ENCODE peak calls at places on chromosomes 11 and 22, in six cellular contexts. One of them, this sample, is unnamed. For H3K27me3, the result is how much of the 10 kb centered on the place peaks cover.

GRCh38 chr11:132549001-132549400 is 983.3 kb downstream of the OPCML start:
- DNase-seq in ascending aorta: no peak
- DNase-seq in cardiac muscle cell: no peak
- DNase-seq in breast epithelium: no peak
- DNase-seq in effector memory CD4-positive, alpha-beta T cell: no peak
- DNase-seq in HCT116: no peak
- DNase-seq in this sample: no peak

GRCh38 chr11:58625086-58625485 is 2.6 kb downstream of the CNTF start:
- DNase-seq in ascending aorta: no peak
- DNase-seq in cardiac muscle cell: no peak
- DNase-seq in breast epithelium: no peak
- DNase-seq in effector memory CD4-positive, alpha-beta T cell: no peak
- DNase-seq in HCT116: no peak
- DNase-seq in this sample: no peak

GRCh38 chr22:22916215-22916951 is 28.8 kb downstream of the IGLL5 start:
- DNase-seq in ascending aorta: no peak
- DNase-seq in cardiac muscle cell: no peak
- DNase-seq in breast epithelium: no peak
- DNase-seq in effector memory CD4-positive, alpha-beta T cell: no peak
- DNase-seq in HCT116: no peak
- DNase-seq in this sample: no peak

GRCh38 chr11:1500466-1501420 is 14.2 kb upstream of the MOB2 start:
- DNase-seq in ascending aorta: no peak
- DNase-seq in cardiac muscle cell: no peak
- DNase-seq in breast epithelium: no peak
- DNase-seq in effector memory CD4-positive, alpha-beta T cell: no peak
- DNase-seq in HCT116: no peak
- DNase-seq in this sample: no peak

GRCh38 chr11:1877211-1878133 is 14.2 kb downstream of the PRR33 start:
- DNase-seq in ascending aorta: peak
- DNase-seq in cardiac muscle cell: no peak
- DNase-seq in breast epithelium: peak
- DNase-seq in effector memory CD4-positive, alpha-beta T cell: no peak
- DNase-seq in HCT116: no peak
- DNase-seq in this sample: peak

GRCh38 chr22:32752326-32752725 is 49.2 kb upstream of the TIMP3 start:
- DNase-seq in ascending aorta: no peak
- DNase-seq in cardiac muscle cell: no peak
- DNase-seq in breast epithelium: no peak
- DNase-seq in effector memory CD4-positive, alpha-beta T cell: no peak
- DNase-seq in HCT116: no peak
- DNase-seq in this sample: no peak

GRCh38 chr22:49156662-49157285 is 670.9 kb downstream of the BRD1 start:
- DNase-seq in ascending aorta: no peak
- DNase-seq in cardiac muscle cell: no peak
- DNase-seq in breast epithelium: no peak
- DNase-seq in effector memory CD4-positive, alpha-beta T cell: no peak
- DNase-seq in HCT116: no peak
- DNase-seq in this sample: no peak

GRCh38 chr11:112837162-112837826 is 123.9 kb upstream of the NCAM1 start:
- DNase-seq in ascending aorta: no peak
- DNase-seq in cardiac muscle cell: peak
- DNase-seq in breast epithelium: no peak
- DNase-seq in effector memory CD4-positive, alpha-beta T cell: no peak
- DNase-seq in HCT116: peak
- DNase-seq in this sample: peak

GRCh38 chr22:20427945-20428417 is 9.6 kb downstream of the SCARF2 start:
- DNase-seq in ascending aorta: no peak
- DNase-seq in cardiac muscle cell: no peak
- DNase-seq in breast epithelium: no peak
- DNase-seq in effector memory CD4-positive, alpha-beta T cell: no peak
- DNase-seq in HCT116: no peak
- DNase-seq in this sample: no peak

GRCh38 chr11:43948341-43949185 is 6.1 kb downstream of the C11orf96 start:
- DNase-seq in ascending aorta: no peak
- DNase-seq in cardiac muscle cell: no peak
- DNase-seq in breast epithelium: no peak
- DNase-seq in effector memory CD4-positive, alpha-beta T cell: no peak
- DNase-seq in HCT116: no peak
- DNase-seq in this sample: peak

GRCh38 chr11:100220801-100221200 is 466.3 kb upstream of the ARHGAP42 start:
- DNase-seq in ascending aorta: no peak
- DNase-seq in cardiac muscle cell: peak
- DNase-seq in breast epithelium: no peak
- DNase-seq in effector memory CD4-positive, alpha-beta T cell: no peak
- DNase-seq in HCT116: no peak
- DNase-seq in this sample: no peak

GRCh38 chr11:128188346-128189115 is 398.8 kb downstream of the ETS1 start:
- DNase-seq in ascending aorta: no peak
- DNase-seq in cardiac muscle cell: no peak
- DNase-seq in breast epithelium: no peak
- DNase-seq in effector memory CD4-positive, alpha-beta T cell: no peak
- DNase-seq in HCT116: no peak
- DNase-seq in this sample: no peak

GRCh38 chr11:67230406-67230805 is 35.9 kb upstream of the GRK2 start:
- DNase-seq in ascending aorta: no peak
- DNase-seq in cardiac muscle cell: no peak
- DNase-seq in breast epithelium: no peak
- DNase-seq in effector memory CD4-positive, alpha-beta T cell: no peak
- DNase-seq in HCT116: no peak
- DNase-seq in this sample: no peak
- H3K27me3 ChIP-seq in ascending aorta: under half
- H3K27me3 ChIP-seq in cardiac muscle cell: under half
- H3K27me3 ChIP-seq in breast epithelium: under half
- H3K27me3 ChIP-seq in effector memory CD4-positive, alpha-beta T cell: under half
- H3K27me3 ChIP-seq in HCT116: under half
- H3K27me3 ChIP-seq in this sample: under half

GRCh38 chr22:42072606-42073330 is 1.3 kb upstream of the PHETA2 start:
- DNase-seq in ascending aorta: no peak
- DNase-seq in cardiac muscle cell: peak
- DNase-seq in breast epithelium: no peak
- DNase-seq in effector memory CD4-positive, alpha-beta T cell: no peak
- DNase-seq in HCT116: no peak
- DNase-seq in this sample: no peak

GRCh38 chr22:42075277-42075676 is 1.2 kb downstream of the PHETA2 start:
- DNase-seq in ascending aorta: no peak
- DNase-seq in cardiac muscle cell: no peak
- DNase-seq in breast epithelium: no peak
- DNase-seq in effector memory CD4-positive, alpha-beta T cell: no peak
- DNase-seq in HCT116: no peak
- DNase-seq in this sample: no peak

GRCh38 chr22:42073568-42074152 is 388 bp upstream of the PHETA2 start:
- DNase-seq in ascending aorta: no peak
- DNase-seq in cardiac muscle cell: no peak
- DNase-seq in breast epithelium: no peak
- DNase-seq in effector memory CD4-positive, alpha-beta T cell: no peak
- DNase-seq in HCT116: no peak
- DNase-seq in this sample: no peak

GRCh38 chr22:42074846-42075245 is 798 bp downstream of the PHETA2 start:
- DNase-seq in ascending aorta: no peak
- DNase-seq in cardiac muscle cell: no peak
- DNase-seq in breast epithelium: no peak
- DNase-seq in effector memory CD4-positive, alpha-beta T cell: no peak
- DNase-seq in HCT116: no peak
- DNase-seq in this sample: no peak

GRCh38 chr22:42074153-42074750 is at the start of gene PHETA2:
- DNase-seq in ascending aorta: peak
- DNase-seq in cardiac muscle cell: peak
- DNase-seq in breast epithelium: peak
- DNase-seq in effector memory CD4-positive, alpha-beta T cell: peak
- DNase-seq in HCT116: no peak
- DNase-seq in this sample: no peak
- H3K4me3 ChIP-seq in ascending aorta: peak
- H3K4me3 ChIP-seq in cardiac muscle cell: no peak
- H3K4me3 ChIP-seq in breast epithelium: peak
- H3K4me3 ChIP-seq in effector memory CD4-positive, alpha-beta T cell: peak
- H3K4me3 ChIP-seq in HCT116: no peak
- H3K4me3 ChIP-seq in this sample: no peak

DNA sequence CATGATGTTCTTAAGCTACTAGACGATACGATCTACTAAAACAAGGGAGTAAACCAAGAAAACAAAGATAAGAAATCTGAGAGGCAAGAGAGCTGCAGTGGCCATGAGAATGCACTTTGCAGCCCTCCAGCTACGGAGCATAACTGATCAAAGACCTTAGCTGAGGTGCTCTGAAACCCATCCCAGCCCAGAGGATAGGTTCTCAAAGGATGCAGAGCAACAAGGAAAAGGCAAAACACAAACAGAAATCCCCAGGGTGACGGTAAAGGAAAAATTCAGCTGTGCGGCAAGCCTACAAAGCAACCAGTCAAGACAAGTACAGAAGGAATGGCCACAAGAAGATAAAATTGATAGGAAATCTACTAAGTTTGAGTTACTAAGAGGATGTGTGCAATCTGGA is 32.5 kb upstream of the CFAP300 start:
- DNase-seq in ascending aorta: no peak
- DNase-seq in cardiac muscle cell: no peak
- DNase-seq in breast epithelium: no peak
- DNase-seq in effector memory CD4-positive, alpha-beta T cell: no peak
- DNase-seq in HCT116: no peak
- DNase-seq in this sample: no peak
- H3K27me3 ChIP-seq in ascending aorta: under half
- H3K27me3 ChIP-seq in cardiac muscle cell: under half
- H3K27me3 ChIP-seq in breast epithelium: under half
- H3K27me3 ChIP-seq in effector memory CD4-positive, alpha-beta T cell: under half
- H3K27me3 ChIP-seq in HCT116: under half
- H3K27me3 ChIP-seq in this sample: under half

GRCh38 chr22:50674127-50674493 is 1.5 kb downstream of the SHANK3 start:
- DNase-seq in ascending aorta: no peak
- DNase-seq in cardiac muscle cell: peak
- DNase-seq in breast epithelium: no peak
- DNase-seq in effector memory CD4-positive, alpha-beta T cell: no peak
- DNase-seq in HCT116: no peak
- DNase-seq in this sample: no peak
- H3K4me3 ChIP-seq in ascending aorta: peak
- H3K4me3 ChIP-seq in cardiac muscle cell: peak
- H3K4me3 ChIP-seq in breast epithelium: peak
- H3K4me3 ChIP-seq in effector memory CD4-positive, alpha-beta T cell: no peak
- H3K4me3 ChIP-seq in HCT116: peak
- H3K4me3 ChIP-seq in this sample: no peak

GRCh38 chr11:94544832-94545640 is 1.3 kb downstream of the FUT4 start:
- DNase-seq in ascending aorta: no peak
- DNase-seq in cardiac muscle cell: no peak
- DNase-seq in breast epithelium: no peak
- DNase-seq in effector memory CD4-positive, alpha-beta T cell: no peak
- DNase-seq in HCT116: no peak
- DNase-seq in this sample: no peak
- H3K27me3 ChIP-seq in ascending aorta: under half
- H3K27me3 ChIP-seq in cardiac muscle cell: under half
- H3K27me3 ChIP-seq in breast epithelium: under half
- H3K27me3 ChIP-seq in effector memory CD4-positive, alpha-beta T cell: under half
- H3K27me3 ChIP-seq in HCT116: under half
- H3K27me3 ChIP-seq in this sample: under half

GRCh38 chr11:61637287-61637686 is 42.9 kb upstream of the DAGLA start:
- DNase-seq in ascending aorta: no peak
- DNase-seq in cardiac muscle cell: no peak
- DNase-seq in breast epithelium: no peak
- DNase-seq in effector memory CD4-positive, alpha-beta T cell: no peak
- DNase-seq in HCT116: no peak
- DNase-seq in this sample: no peak
- H3K4me3 ChIP-seq in ascending aorta: no peak
- H3K4me3 ChIP-seq in cardiac muscle cell: no peak
- H3K4me3 ChIP-seq in breast epithelium: no peak
- H3K4me3 ChIP-seq in effector memory CD4-positive, alpha-beta T cell: no peak
- H3K4me3 ChIP-seq in HCT116: no peak
- H3K4me3 ChIP-seq in this sample: no peak

This sample was measured in BE2C.